ENCODE peak calls at places on chromosomes 16 and 17, in six cellular contexts. H is lung, X is colonic mucosa, P is psoas muscle, U is cardiac muscle cell, C is PC-3. R is an unnamed sample.
A peak's percentile ranks its signal among the peaks of the same experiment; 100 is the strongest.

GRCh38 chr17:70394430-70394829 is 225.1 kb downstream of the KCNJ2 start:
- DNase-seq in H (no peak), X (no peak), P (no peak), U (no peak), C (no peak), R (no peak)

GRCh38 chr16:55944377-55944802 is 69.2 kb upstream of the CES5A start:
- DNase-seq in H (peak; percentile 56), X (peak; percentile 54), P (peak; percentile 67), U (peak; percentile 78), C (peak; percentile 59), R (peak; percentile 46)

GRCh38 chr16:85171809-85172464 is 59.7 kb upstream of the CIBAR2 start:
- DNase-seq in H (no peak), X (no peak), P (no peak), U (no peak), C (peak; percentile 11), R (no peak)

GRCh38 chr17:31674717-31675349 is 184.2 kb downstream of the COPRS start:
- DNase-seq in H (no peak), X (no peak), P (no peak), U (no peak), C (peak; percentile 75), R (peak; percentile 52)

GRCh38 chr16:20740901-20741491 is 622 bp downstream of the THUMPD1 start:
- DNase-seq in H (peak; percentile 89), X (peak; percentile 93), P (peak; percentile 90), U (peak; percentile 87), C (peak; percentile 68), R (peak; percentile 75)

GRCh38 chr16:71440669-71441347 is 1.0 kb downstream of the TLE7 start:
- DNase-seq in H (no peak), X (no peak), P (no peak), U (peak; percentile 20), C (peak; percentile 12), R (no peak)

GRCh38 chr17:13967416-13967815 is 101.9 kb upstream of the COX10 start:
- DNase-seq in H (no peak), X (no peak), P (no peak), U (no peak), C (no peak), R (no peak)

GRCh38 chr16:11283820-11284248 is 2.7 kb upstream of the PRM1 start:
- DNase-seq in H (no peak), X (no peak), P (no peak), U (peak; percentile 28), C (no peak), R (no peak)

GRCh38 chr16:67284699-67285646 is 5.6 kb downstream of the PLEKHG4 start:
- DNase-seq in H (peak; percentile 42), X (peak; percentile 49), P (peak; percentile 42), U (peak; percentile 61), C (peak; percentile 54), R (peak; percentile 32)

GRCh38 chr17:32840241-32840640 is 36.7 kb downstream of the MYO1D start:
- DNase-seq in H (no peak), X (no peak), P (no peak), U (no peak), C (no peak), R (no peak)

GRCh38 chr16:67882374-67883145 is 2.1 kb upstream of the NRN1L start:
- DNase-seq in H (no peak), X (no peak), P (peak; percentile 76), U (no peak), C (no peak), R (no peak)

GRCh38 chr16:68406458-68407041 is 41.8 kb downstream of the SMPD3 start:
- DNase-seq in H (no peak), X (no peak), P (no peak), U (no peak), C (peak; percentile 35), R (peak; percentile 4)

GRCh38 chr16:79037429-79038373 is 562.8 kb downstream of the MAF start:
- DNase-seq in H (no peak), X (peak; percentile 24), P (no peak), U (no peak), C (no peak), R (no peak)

GRCh38 chr17:29168079-29168758 is 12.0 kb downstream of the MYO18A start:
- DNase-seq in H (no peak), X (no peak), P (no peak), U (no peak), C (no peak), R (no peak)

GRCh38 chr17:13704333-13704732 is 102.6 kb upstream of the HS3ST3A1 start:
- DNase-seq in H (no peak), X (no peak), P (no peak), U (no peak), C (peak; percentile 75), R (peak; percentile 69)

GRCh38 chr17:58330997-58331814 is 2.6 kb upstream of the TSPOAP1 start:
- DNase-seq in H (peak; percentile 58), X (peak; percentile 57), P (no peak), U (no peak), C (no peak), R (no peak)

GRCh38 chr16:24493859-24494258 is 45.5 kb upstream of the RBBP6 start:
- DNase-seq in H (no peak), X (no peak), P (no peak), U (no peak), C (peak; percentile 68), R (no peak)

GRCh38 chr16:85733155-85733838 is 17.6 kb downstream of the C16orf74 start:
- DNase-seq in H (no peak), X (no peak), P (no peak), U (no peak), C (no peak), R (no peak)

GRCh38 chr17:49995055-49995738 is at the start of gene DLX3:
- DNase-seq in H (peak; percentile 73), X (peak; percentile 75), P (peak; percentile 56), U (peak; percentile 90), C (peak; percentile 91), R (peak; percentile 48)

GRCh38 chr17:78407387-78407990 is 29.0 kb downstream of the PGS1 start:
- DNase-seq in H (no peak), X (no peak), P (peak; percentile 56), U (peak; percentile 42), C (no peak), R (no peak)

GRCh38 chr17:72985882-72986720 is 106.4 kb downstream of the SLC39A11 start:
- DNase-seq in H (peak; percentile 58), X (peak; percentile 76), P (peak; percentile 36), U (peak; percentile 79), C (peak; percentile 88), R (peak; percentile 67)

GRCh38 chr16:11100239-11100750 is 155.7 kb downstream of the SOCS1 start:
- DNase-seq in H (no peak), X (no peak), P (peak; percentile 64), U (peak; percentile 26), C (peak; percentile 32), R (peak; percentile 97)

GRCh38 chr17:68087851-68088250 is 52.3 kb downstream of the KPNA2 start:
- DNase-seq in H (no peak), X (no peak), P (no peak), U (no peak), C (no peak), R (no peak)

GRCh38 chr16:85607331-85607765 is 5.8 kb upstream of the GSE1 start:
- DNase-seq in H (no peak), X (peak; percentile 52), P (no peak), U (peak; percentile 55), C (no peak), R (no peak)

DNA sequence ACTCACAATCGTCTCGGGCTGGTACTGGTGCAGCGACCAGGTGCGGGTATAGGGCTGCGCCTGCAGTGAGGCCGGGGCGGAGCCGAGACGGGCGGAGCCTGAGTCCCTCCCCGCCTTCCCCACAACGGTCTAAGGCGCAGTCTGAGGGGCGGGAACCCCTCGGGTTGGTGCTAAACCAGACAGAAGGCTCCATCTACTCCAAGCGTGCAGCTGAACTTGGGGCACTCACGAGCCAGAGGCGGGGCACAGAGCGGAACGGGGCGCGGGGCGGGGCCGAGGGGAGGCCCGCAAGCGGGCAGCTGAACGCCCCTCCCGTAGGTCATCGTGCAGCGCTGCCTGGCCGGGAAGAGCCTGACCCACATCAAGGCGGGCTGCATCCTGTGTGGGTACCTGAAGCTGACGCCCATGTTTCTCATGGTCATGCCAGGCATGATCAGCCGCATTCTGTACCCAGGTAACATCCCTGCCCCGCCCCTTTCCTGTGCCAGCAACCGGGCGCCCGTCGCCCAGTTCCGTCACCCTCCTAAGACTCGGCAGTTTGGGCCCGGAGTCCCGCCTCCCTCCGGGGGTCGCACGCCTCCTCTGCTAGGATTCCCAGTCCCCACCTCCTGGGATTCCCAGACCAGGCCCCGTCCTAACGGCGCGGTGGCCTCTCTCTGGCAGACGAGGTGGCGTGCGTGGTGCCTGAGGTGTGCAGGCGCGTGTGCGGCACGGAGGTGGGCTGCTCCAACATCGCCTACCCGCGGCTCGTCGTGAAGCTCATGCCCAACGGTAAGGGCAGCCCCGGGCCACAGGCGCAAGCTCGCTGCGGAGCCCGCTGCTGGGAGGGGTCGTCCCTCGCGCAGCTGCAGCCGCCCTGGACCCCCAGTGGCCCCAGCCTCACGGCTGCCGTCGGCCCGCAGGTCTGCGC is 5.1 kb downstream of the SLC5A2 start:
- DNase-seq in H (peak; percentile 80), X (peak; percentile 80), P (peak; percentile 49), U (peak; percentile 70), C (peak; percentile 60), R (no peak)
- H3K4me3 ChIP-seq in H (peak overlapping the region; percentile 17), X (peak overlapping the region; percentile 52), P (peak overlapping the region; percentile 74), U (peak overlapping the region; percentile 35), C (peak overlapping the region; percentile 79), R (peak overlapping the region; percentile 45)

GRCh38 chr16:3020247-3020603 is at the start of gene TNFRSF12A:
- DNase-seq in H (peak; percentile 70), X (peak; percentile 86), P (peak; percentile 85), U (peak; percentile 92), C (peak; percentile 79), R (peak; percentile 80)
- TF ChIP-seq CTCF in H (no peak), X (no peak), P (no peak), U (no peak), C (no peak), R (no peak)

GRCh38 chr17:35448899-35449227 is 297 bp upstream of the SLFN13 start:
- DNase-seq in H (no peak), X (no peak), P (no peak), U (no peak), C (no peak), R (no peak)
- H3K4me3 ChIP-seq in H (no peak overlapping the region), X (peak overlapping the region; percentile 49), P (peak overlapping the region; percentile 66), U (no peak overlapping the region), C (peak overlapping the region; percentile 74), R (peak overlapping the region; percentile 43)

DNA sequence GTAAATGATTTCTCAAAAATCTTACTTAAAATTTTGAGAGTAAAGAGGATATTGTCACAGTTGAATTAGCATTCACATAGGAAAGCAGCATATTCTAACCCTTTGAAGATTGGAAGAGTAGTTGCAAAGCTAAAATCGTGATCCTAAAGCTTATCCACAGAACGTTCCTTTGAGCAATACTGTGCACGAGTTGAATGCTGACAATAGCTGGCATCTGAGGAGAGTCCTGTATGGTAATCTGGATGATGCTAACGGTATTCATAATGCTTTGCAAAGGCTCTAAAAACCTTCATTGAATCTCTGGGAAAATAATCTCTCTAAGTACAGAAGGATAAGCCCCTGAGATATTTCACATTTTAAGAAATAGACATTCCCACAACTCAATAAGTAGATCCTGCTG is 354.6 kb downstream of the CDH8 start:
- DNase-seq in H (no peak), X (no peak), P (no peak), U (no peak), C (no peak), R (no peak)
- TF ChIP-seq CTCF in H (no peak), X (no peak), P (no peak), U (no peak), C (no peak), R (no peak)

R was measured in astrocyte of the spinal cord.